ENCODE peak calls at places on chromosomes 12 and 14, in six cellular contexts. Q is HepG2, C is SK-N-SH, G is K562, R is HCT116, A is GM12878. M is an unnamed sample.

GRCh38 chr12:9118161-9118560 is 2.4 kb upstream of the A2M start:
- DNase-seq in Q (no peak), C (no peak), G (no peak), R (no peak), A (peak; percentile 49), M (no peak)

GRCh38 chr12:6360080-6360571 is 15.2 kb downstream of the SCNN1A start:
- DNase-seq in Q (peak; percentile 59), C (no peak), G (no peak), R (no peak), A (no peak), M (no peak)

GRCh38 chr14:53338192-53338591 is 185.1 kb upstream of the DDHD1 start:
- DNase-seq in Q (no peak), C (no peak), G (no peak), R (no peak), A (no peak), M (no peak)

GRCh38 chr12:50297027-50297426 is 13.7 kb upstream of the LIMA1 start:
- DNase-seq in Q (no peak), C (no peak), G (no peak), R (no peak), A (no peak), M (no peak)

GRCh38 chr14:83827383-83827782 is 1702.6 kb upstream of the FLRT2 start:
- DNase-seq in Q (no peak), C (no peak), G (no peak), R (no peak), A (no peak), M (no peak)

GRCh38 chr12:54051916-54052744 is 1.5 kb upstream of the HOXC4 start:
- DNase-seq in Q (no peak), C (peak; percentile 51), G (no peak), R (no peak), A (no peak), M (no peak)

GRCh38 chr12:15404485-15404884 is 82.2 kb downstream of the PTPRO start:
- DNase-seq in Q (no peak), C (no peak), G (no peak), R (no peak), A (no peak), M (no peak)

GRCh38 chr12:88052686-88053085 is 23.5 kb upstream of the C12orf50 start:
- DNase-seq in Q (peak; percentile 30), C (peak; percentile 30), G (peak; percentile 27), R (peak; percentile 27), A (no peak), M (peak; percentile 77)

GRCh38 chr12:67921286-67921685 is 68.0 kb upstream of the IFNG-AS1 start:
- DNase-seq in Q (no peak), C (no peak), G (no peak), R (no peak), A (no peak), M (no peak)

GRCh38 chr12:105654606-105655005 is 324.1 kb downstream of the C12orf75 start:
- DNase-seq in Q (no peak), C (no peak), G (no peak), R (no peak), A (no peak), M (no peak)

GRCh38 chr12:52946797-52947547 is 1.9 kb upstream of the KRT18 start:
- DNase-seq in Q (peak; percentile 84), C (no peak), G (peak; percentile 22), R (no peak), A (no peak), M (peak; percentile 94)

GRCh38 chr14:104746951-104747481 is 5.9 kb upstream of the SIVA1 start:
- DNase-seq in Q (no peak), C (no peak), G (no peak), R (no peak), A (no peak), M (no peak)

GRCh38 chr14:23929822-23930294 is 23.7 kb upstream of the DHRS4 start:
- DNase-seq in Q (peak; percentile 87), C (peak; percentile 81), G (peak; percentile 75), R (peak; percentile 59), A (peak; percentile 25), M (peak; percentile 37)

GRCh38 chr12:3607039-3607719 is 116.2 kb downstream of the PRMT8 start:
- DNase-seq in Q (no peak), C (no peak), G (no peak), R (no peak), A (no peak), M (no peak)

GRCh38 chr12:109934026-109934425 is 34.0 kb downstream of the TCHP start:
- DNase-seq in Q (no peak), C (no peak), G (no peak), R (no peak), A (no peak), M (peak; percentile 35)

GRCh38 chr14:52917732-52918131 is 33.1 kb downstream of the FERMT2 start:
- DNase-seq in Q (no peak), C (no peak), G (no peak), R (no peak), A (no peak), M (no peak)

GRCh38 chr12:5648692-5649338 is 216.9 kb downstream of the NTF3 start:
- DNase-seq in Q (peak; percentile 27), C (no peak), G (peak; percentile 7), R (peak; percentile 4), A (no peak), M (peak; percentile 17)

GRCh38 chr12:63967358-63967757 is 122.9 kb downstream of the SRGAP1 start:
- DNase-seq in Q (no peak), C (no peak), G (no peak), R (peak; percentile 32), A (no peak), M (no peak)

GRCh38 chr12:81332054-81332453 is 254.2 kb downstream of the ACSS3 start:
- DNase-seq in Q (no peak), C (no peak), G (no peak), R (no peak), A (no peak), M (no peak)

GRCh38 chr12:32983968-32984367 is 87.4 kb upstream of the PKP2 start:
- DNase-seq in Q (no peak), C (peak; percentile 5), G (no peak), R (no peak), A (no peak), M (peak; percentile 89)

GRCh38 chr12:132275110-132275531 is 54.3 kb downstream of the GALNT9 start:
- DNase-seq in Q (peak; percentile 16), C (peak; percentile 77), G (peak; percentile 63), R (peak; percentile 82), A (no peak), M (peak; percentile 93)

GRCh38 chr12:168201-168600 is 45.8 kb downstream of the SLC6A12 start:
- DNase-seq in Q (no peak), C (no peak), G (no peak), R (no peak), A (no peak), M (no peak)

GRCh38 chr12:52197371-52198231 is 5.8 kb upstream of the KRT80 start:
- DNase-seq in Q (no peak), C (no peak), G (no peak), R (no peak), A (no peak), M (no peak)

GRCh38 chr14:99742074-99742473 is 51.1 kb upstream of the EML1 start:
- DNase-seq in Q (no peak), C (no peak), G (no peak), R (no peak), A (no peak), M (no peak)

GRCh38 chr12:3090238-3091029 is 13.3 kb downstream of the TSPAN9 start:
- DNase-seq in Q (peak; percentile 29), C (peak; percentile 3), G (no peak), R (no peak), A (no peak), M (no peak)

GRCh38 chr12:87806310-87806709 is 222.9 kb downstream of the C12orf50 start:
- DNase-seq in Q (no peak), C (no peak), G (no peak), R (no peak), A (no peak), M (no peak)

GRCh38 chr12:34402228-34402898 is 380.1 kb downstream of the ALG10 start:
- DNase-seq in Q (no peak), C (no peak), G (peak; percentile 4), R (no peak), A (no peak), M (peak; percentile 28)
- TF ChIP-seq JUND in Q (no peak), C (no peak), G (no peak), R (no peak), A (no peak), M (no peak)

GRCh38 chr12:124401563-124402180 is 106.8 kb downstream of the RFLNA start:
- DNase-seq in Q (no peak), C (no peak), G (no peak), R (no peak), A (no peak), M (no peak)
- TF ChIP-seq JUND in Q (no peak), C (no peak), G (no peak), R (no peak), A (no peak), M (no peak)

DNA sequence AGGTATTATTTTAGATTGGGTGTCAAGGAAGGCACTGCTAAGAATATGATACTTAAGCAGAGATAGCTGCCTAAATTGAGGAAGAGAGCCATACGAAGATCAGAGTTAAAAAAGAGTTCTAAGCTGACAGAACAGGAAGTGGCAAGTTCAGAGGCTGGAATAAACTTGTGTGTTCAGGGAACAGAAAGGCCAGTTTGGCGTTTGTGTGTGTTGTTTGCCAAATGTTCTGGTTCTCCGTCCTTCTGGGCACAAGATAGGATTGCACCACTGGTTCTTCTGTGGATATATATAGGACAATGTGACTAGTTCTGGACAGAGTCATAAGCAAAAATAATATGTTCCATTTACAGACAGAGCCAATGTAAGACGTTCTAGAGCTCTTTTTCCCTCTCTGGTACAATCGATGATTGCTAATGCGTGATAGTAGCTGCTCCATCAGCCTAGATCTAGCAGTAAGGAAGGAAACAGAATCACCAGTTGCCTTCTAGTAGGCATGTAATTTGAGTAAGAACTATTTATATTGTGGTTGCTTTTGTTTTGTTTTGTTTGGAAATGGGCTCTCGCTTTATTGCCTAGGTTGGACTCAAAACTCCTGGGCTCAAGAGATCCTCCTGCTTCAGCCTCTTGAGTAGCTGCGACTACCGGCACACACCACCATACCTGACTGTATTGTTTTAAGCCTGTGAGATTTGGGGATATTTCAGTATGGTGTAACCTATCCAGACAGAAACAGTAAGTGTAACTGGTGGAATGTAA is 7.4 kb downstream of the BBS10 start:
- DNase-seq in Q (no peak), C (no peak), G (no peak), R (no peak), A (no peak), M (no peak)
- TF ChIP-seq JUND in Q (no peak), C (no peak), G (no peak), R (no peak), A (no peak), M (no peak)

GRCh38 chr14:102490456-102490855 is 19.1 kb downstream of the ANKRD9 start:
- DNase-seq in Q (no peak), C (peak; percentile 30), G (no peak), R (no peak), A (no peak), M (no peak)
- TF ChIP-seq JUND in Q (no peak), C (no peak), G (no peak), R (no peak), A (no peak), M (no peak)

GRCh38 chr12:130701402-130701744 is 14.7 kb downstream of the RIMBP2 start:
- DNase-seq in Q (no peak), C (no peak), G (no peak), R (no peak), A (no peak), M (no peak)

GRCh38 chr12:130696377-130696776 is 19.7 kb downstream of the RIMBP2 start:
- DNase-seq in Q (no peak), C (no peak), G (no peak), R (no peak), A (no peak), M (no peak)

GRCh38 chr12:130700492-130701401 is 15.4 kb downstream of the RIMBP2 start:
- DNase-seq in Q (no peak), C (no peak), G (no peak), R (no peak), A (no peak), M (no peak)

GRCh38 chr12:130695061-130695460 is 21.0 kb downstream of the RIMBP2 start:
- DNase-seq in Q (no peak), C (no peak), G (no peak), R (no peak), A (no peak), M (no peak)

GRCh38 chr12:130698106-130698505 is 18.0 kb downstream of the RIMBP2 start:
- DNase-seq in Q (no peak), C (no peak), G (no peak), R (no peak), A (no peak), M (no peak)
- TF ChIP-seq JUND in Q (no peak), C (no peak), G (no peak), R (no peak), A (no peak), M (no peak)